ENCODE peak calls at places on chromosomes 7 and 10, in eight cellular contexts. One of them, this sample, is unnamed.

GRCh38 chr10:48683424-48683823 is 1.2 kb upstream of the WDFY4 start:
- DNase-seq in stomach: no peak
- DNase-seq in AG09319: no peak
- DNase-seq in Peyer's patch: no peak
- DNase-seq in astrocyte of the spinal cord: no peak
- DNase-seq in A549: no peak
- DNase-seq in RWPE1: no peak
- DNase-seq in neural progenitor cell: no peak
- DNase-seq in this sample: no peak

GRCh38 chr7:131665021-131665420 is 108.6 kb upstream of the PODXL start:
- DNase-seq in Peyer's patch: no peak
- DNase-seq in AG09319: no peak
- DNase-seq in A549: no peak
- DNase-seq in neural progenitor cell: no peak
- DNase-seq in astrocyte of the spinal cord: no peak
- DNase-seq in RWPE1: no peak
- DNase-seq in stomach: no peak
- DNase-seq in this sample: no peak

GRCh38 chr10:91250341-91250740 is 29.9 kb downstream of the PCGF5 start:
- DNase-seq in stomach: no peak
- DNase-seq in A549: no peak
- DNase-seq in RWPE1: no peak
- DNase-seq in Peyer's patch: no peak
- DNase-seq in AG09319: no peak
- DNase-seq in neural progenitor cell: no peak
- DNase-seq in astrocyte of the spinal cord: no peak
- DNase-seq in this sample: no peak

GRCh38 chr10:120600871-120601644 is 144.0 kb downstream of the PLPP4 start:
- DNase-seq in RWPE1: no peak
- DNase-seq in Peyer's patch: no peak
- DNase-seq in AG09319: no peak
- DNase-seq in stomach: no peak
- DNase-seq in astrocyte of the spinal cord: peak
- DNase-seq in A549: no peak
- DNase-seq in neural progenitor cell: peak
- DNase-seq in this sample: no peak

GRCh38 chr10:4067552-4068254 is 282.7 kb upstream of the KLF6 start:
- DNase-seq in RWPE1: no peak
- DNase-seq in A549: no peak
- DNase-seq in neural progenitor cell: no peak
- DNase-seq in astrocyte of the spinal cord: no peak
- DNase-seq in AG09319: no peak
- DNase-seq in Peyer's patch: no peak
- DNase-seq in stomach: peak
- DNase-seq in this sample: no peak

GRCh38 chr10:63713191-63714144 is 192.3 kb downstream of the REEP3 start:
- DNase-seq in neural progenitor cell: peak
- DNase-seq in AG09319: no peak
- DNase-seq in A549: peak
- DNase-seq in stomach: peak
- DNase-seq in astrocyte of the spinal cord: peak
- DNase-seq in RWPE1: no peak
- DNase-seq in Peyer's patch: no peak
- DNase-seq in this sample: peak

GRCh38 chr10:94429049-94429707 is 26.8 kb downstream of the TBC1D12 start:
- DNase-seq in AG09319: no peak
- DNase-seq in stomach: no peak
- DNase-seq in neural progenitor cell: no peak
- DNase-seq in astrocyte of the spinal cord: peak
- DNase-seq in Peyer's patch: no peak
- DNase-seq in A549: no peak
- DNase-seq in RWPE1: no peak
- DNase-seq in this sample: no peak

GRCh38 chr7:29657856-29658255 is 94.2 kb downstream of the PRR15 start:
- DNase-seq in A549: no peak
- DNase-seq in Peyer's patch: no peak
- DNase-seq in stomach: no peak
- DNase-seq in astrocyte of the spinal cord: no peak
- DNase-seq in neural progenitor cell: no peak
- DNase-seq in RWPE1: no peak
- DNase-seq in AG09319: no peak
- DNase-seq in this sample: no peak

GRCh38 chr10:36448760-36449681 is 676.4 kb upstream of the ANKRD30A start:
- DNase-seq in RWPE1: no peak
- DNase-seq in Peyer's patch: no peak
- DNase-seq in astrocyte of the spinal cord: peak
- DNase-seq in neural progenitor cell: peak
- DNase-seq in AG09319: no peak
- DNase-seq in A549: no peak
- DNase-seq in stomach: no peak
- DNase-seq in this sample: no peak

GRCh38 chr10:70271996-70272924 is 11.5 kb downstream of the NPFFR1 start:
- DNase-seq in AG09319: no peak
- DNase-seq in stomach: peak
- DNase-seq in RWPE1: no peak
- DNase-seq in neural progenitor cell: no peak
- DNase-seq in astrocyte of the spinal cord: no peak
- DNase-seq in Peyer's patch: no peak
- DNase-seq in A549: no peak
- DNase-seq in this sample: no peak

GRCh38 chr7:110442386-110442837 is 648.5 kb upstream of the LRRN3 start:
- DNase-seq in astrocyte of the spinal cord: peak
- DNase-seq in stomach: peak
- DNase-seq in AG09319: no peak
- DNase-seq in Peyer's patch: no peak
- DNase-seq in RWPE1: peak
- DNase-seq in neural progenitor cell: peak
- DNase-seq in A549: peak
- DNase-seq in this sample: no peak

GRCh38 chr10:2817923-2818322 is 249.4 kb upstream of the PFKP start:
- DNase-seq in astrocyte of the spinal cord: no peak
- DNase-seq in RWPE1: no peak
- DNase-seq in neural progenitor cell: no peak
- DNase-seq in A549: no peak
- DNase-seq in stomach: no peak
- DNase-seq in Peyer's patch: no peak
- DNase-seq in AG09319: no peak
- DNase-seq in this sample: no peak

GRCh38 chr7:32670105-32670504 is 174.8 kb downstream of the AVL9 start:
- DNase-seq in A549: peak
- DNase-seq in astrocyte of the spinal cord: peak
- DNase-seq in RWPE1: no peak
- DNase-seq in AG09319: no peak
- DNase-seq in neural progenitor cell: peak
- DNase-seq in stomach: peak
- DNase-seq in Peyer's patch: no peak
- DNase-seq in this sample: no peak

GRCh38 chr10:30996481-30996980 is 35.1 kb downstream of the ZNF438 start:
- DNase-seq in RWPE1: no peak
- DNase-seq in stomach: no peak
- DNase-seq in Peyer's patch: no peak
- DNase-seq in AG09319: no peak
- DNase-seq in astrocyte of the spinal cord: no peak
- DNase-seq in neural progenitor cell: no peak
- DNase-seq in A549: no peak
- DNase-seq in this sample: no peak

GRCh38 chr7:22187691-22188348 is 169.1 kb downstream of the RAPGEF5 start:
- DNase-seq in neural progenitor cell: no peak
- DNase-seq in Peyer's patch: no peak
- DNase-seq in AG09319: no peak
- DNase-seq in stomach: no peak
- DNase-seq in RWPE1: no peak
- DNase-seq in astrocyte of the spinal cord: no peak
- DNase-seq in A549: no peak
- DNase-seq in this sample: no peak

GRCh38 chr7:1693419-1693990 is 23.4 kb downstream of the ELFN1 start:
- DNase-seq in neural progenitor cell: no peak
- DNase-seq in Peyer's patch: no peak
- DNase-seq in RWPE1: no peak
- DNase-seq in AG09319: no peak
- DNase-seq in astrocyte of the spinal cord: no peak
- DNase-seq in A549: no peak
- DNase-seq in stomach: peak
- DNase-seq in this sample: no peak

GRCh38 chr7:87219545-87220025 is at the start of gene TMEM243:
- DNase-seq in RWPE1: peak
- DNase-seq in A549: peak
- DNase-seq in stomach: peak
- DNase-seq in astrocyte of the spinal cord: peak
- DNase-seq in Peyer's patch: peak
- DNase-seq in AG09319: peak
- DNase-seq in neural progenitor cell: peak
- DNase-seq in this sample: peak

DNA sequence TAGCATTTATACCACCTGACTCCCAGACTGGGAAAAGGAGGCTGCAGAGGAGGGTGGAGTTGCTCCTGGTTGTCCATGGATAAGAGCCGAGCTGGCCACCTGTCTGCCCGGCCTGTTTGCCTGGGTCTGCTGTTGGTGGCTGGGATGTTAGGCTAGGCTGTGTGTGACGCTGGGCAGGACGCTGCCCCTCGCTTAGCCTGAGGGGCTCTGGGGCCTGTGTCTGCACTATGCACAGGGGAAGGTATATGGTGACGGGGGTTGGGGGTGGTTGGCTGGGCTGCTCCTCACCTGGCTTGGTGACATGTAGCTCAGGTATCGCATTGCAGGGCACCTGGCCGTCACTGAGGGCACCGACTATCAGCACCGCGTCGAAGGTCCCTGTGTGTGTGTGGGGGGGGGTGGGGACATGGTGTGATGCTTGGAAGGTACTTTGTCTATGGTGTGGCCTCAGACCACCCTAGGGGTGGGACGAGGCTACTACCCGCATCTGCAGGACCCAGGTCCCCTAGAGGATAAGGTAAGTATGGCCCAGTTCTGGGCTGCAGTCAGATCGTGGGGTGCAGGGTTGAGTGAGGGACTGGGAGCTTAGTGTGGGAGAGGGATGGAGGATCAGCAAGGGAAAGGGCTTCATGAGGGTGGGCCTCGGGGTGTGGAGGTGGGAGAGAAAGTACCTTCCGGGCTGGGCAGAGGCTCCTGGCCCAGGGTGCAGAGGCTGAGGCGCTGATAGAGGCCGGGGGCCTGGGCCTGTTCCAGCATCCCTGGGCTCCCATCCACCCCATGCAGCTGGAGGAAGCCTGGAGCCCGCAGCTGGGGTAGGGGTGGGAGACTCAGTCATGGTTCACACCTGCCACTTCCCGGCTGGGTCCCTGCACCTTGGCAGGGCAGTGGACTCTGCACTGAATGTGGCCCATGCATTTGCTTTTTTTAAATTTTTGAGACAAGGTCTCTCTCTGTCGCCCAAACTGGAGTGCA is 2.3 kb downstream of the METTL27 start:
- DNase-seq in A549: no peak
- DNase-seq in RWPE1: no peak
- DNase-seq in AG09319: no peak
- DNase-seq in stomach: no peak
- DNase-seq in astrocyte of the spinal cord: no peak
- DNase-seq in neural progenitor cell: no peak
- DNase-seq in Peyer's patch: no peak
- DNase-seq in this sample: no peak
- TF ChIP-seq CTCF in A549: no peak
- TF ChIP-seq CTCF in RWPE1: no peak
- TF ChIP-seq CTCF in AG09319: no peak
- TF ChIP-seq CTCF in stomach: no peak
- TF ChIP-seq CTCF in astrocyte of the spinal cord: no peak
- TF ChIP-seq CTCF in neural progenitor cell: peak
- TF ChIP-seq CTCF in Peyer's patch: no peak
- TF ChIP-seq CTCF in this sample: no peak

DNA sequence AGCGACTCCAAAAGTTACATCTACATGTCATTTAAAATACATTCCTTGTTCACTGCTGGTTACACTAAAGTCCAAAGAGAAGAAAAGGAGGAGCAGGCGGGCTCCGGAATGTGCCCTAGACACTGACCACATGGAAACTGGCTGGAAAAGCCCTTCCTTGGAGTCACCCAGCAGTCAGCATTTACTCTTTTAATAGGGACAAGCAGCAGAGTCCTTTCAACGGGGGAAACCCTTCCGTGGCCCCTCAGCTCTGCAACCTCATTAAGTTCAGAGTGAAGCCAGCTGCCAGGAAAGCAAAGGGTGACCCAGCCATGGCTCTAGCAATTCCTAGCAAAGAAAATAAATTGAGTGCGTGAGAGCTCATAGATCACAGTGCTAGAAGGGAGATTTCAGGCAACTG is 101.7 kb downstream of the SORBS1 start:
- DNase-seq in Peyer's patch: no peak
- DNase-seq in neural progenitor cell: no peak
- DNase-seq in AG09319: no peak
- DNase-seq in RWPE1: no peak
- DNase-seq in A549: no peak
- DNase-seq in stomach: no peak
- DNase-seq in astrocyte of the spinal cord: no peak
- DNase-seq in this sample: no peak
- TF ChIP-seq CTCF in Peyer's patch: no peak
- TF ChIP-seq CTCF in neural progenitor cell: no peak
- TF ChIP-seq CTCF in AG09319: no peak
- TF ChIP-seq CTCF in RWPE1: no peak
- TF ChIP-seq CTCF in A549: no peak
- TF ChIP-seq CTCF in stomach: no peak
- TF ChIP-seq CTCF in astrocyte of the spinal cord: no peak
- TF ChIP-seq CTCF in this sample: no peak

DNA sequence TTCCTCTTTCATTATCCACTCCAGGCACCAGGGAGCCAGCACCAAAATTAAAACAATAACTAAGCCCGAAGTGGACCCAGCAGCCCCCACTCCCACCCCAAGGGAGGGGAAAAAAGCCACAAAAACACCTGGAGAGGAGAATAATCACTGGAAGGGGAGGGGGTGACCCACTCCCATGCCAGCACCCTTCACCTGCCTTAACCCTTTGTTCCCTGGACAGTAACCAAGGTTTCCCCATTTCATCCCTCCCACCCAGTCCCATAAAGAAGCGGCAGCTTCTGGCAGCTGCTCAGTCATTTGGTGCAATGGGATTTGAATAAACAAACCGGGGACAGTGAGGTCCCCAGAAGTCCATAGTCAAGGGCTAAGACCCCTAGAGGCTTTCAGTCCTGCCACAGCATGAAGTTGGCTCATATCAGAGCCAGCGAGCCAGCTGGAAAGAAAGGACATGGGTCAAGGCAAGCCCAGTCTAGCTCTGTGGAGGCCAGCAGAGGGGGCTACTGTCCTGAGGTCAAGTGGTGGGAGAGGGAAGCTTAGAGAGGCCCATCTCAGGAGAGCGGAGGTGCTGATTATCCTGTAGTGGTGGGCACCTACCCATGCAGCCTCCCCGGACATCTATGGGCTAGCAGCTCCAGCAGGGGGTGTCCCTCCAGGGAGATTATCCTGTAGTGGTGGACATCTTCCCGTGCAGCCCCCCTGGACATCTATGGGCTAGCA is 58.8 kb upstream of the LBX1 start:
- DNase-seq in Peyer's patch: no peak
- DNase-seq in RWPE1: no peak
- DNase-seq in astrocyte of the spinal cord: no peak
- DNase-seq in neural progenitor cell: peak
- DNase-seq in A549: peak
- DNase-seq in AG09319: no peak
- DNase-seq in stomach: no peak
- DNase-seq in this sample: no peak
- TF ChIP-seq CTCF in Peyer's patch: no peak
- TF ChIP-seq CTCF in RWPE1: no peak
- TF ChIP-seq CTCF in astrocyte of the spinal cord: peak
- TF ChIP-seq CTCF in neural progenitor cell: peak
- TF ChIP-seq CTCF in A549: no peak
- TF ChIP-seq CTCF in AG09319: peak
- TF ChIP-seq CTCF in stomach: no peak
- TF ChIP-seq CTCF in this sample: peak

GRCh38 chr10:47309403-47310089 is 9.5 kb downstream of the GDF10 start:
- DNase-seq in neural progenitor cell: peak
- DNase-seq in A549: no peak
- DNase-seq in Peyer's patch: no peak
- DNase-seq in stomach: no peak
- DNase-seq in AG09319: no peak
- DNase-seq in RWPE1: no peak
- DNase-seq in astrocyte of the spinal cord: no peak
- DNase-seq in this sample: no peak
- TF ChIP-seq CTCF in neural progenitor cell: peak
- TF ChIP-seq CTCF in A549: peak
- TF ChIP-seq CTCF in Peyer's patch: no peak
- TF ChIP-seq CTCF in stomach: no peak
- TF ChIP-seq CTCF in AG09319: peak
- TF ChIP-seq CTCF in RWPE1: peak
- TF ChIP-seq CTCF in astrocyte of the spinal cord: peak
- TF ChIP-seq CTCF in this sample: peak

This sample was measured in osteocyte.